ENCODE peak calls at places on chromosomes 3 and 15, in nine cellular contexts. N, P, G, A, Y, K, C, D and O are unnamed samples.

GRCh38 chr3:188584162-188584529 is 430.2 kb downstream of the LPP start:
- DNase-seq in A (no peak), G (no peak), K (no peak), Y (no peak), N (no peak), P (peak; percentile 45), C (no peak), D (no peak), O (peak; percentile 4)

GRCh38 chr15:42065008-42065407 is 29.4 kb downstream of the PLA2G4D start:
- DNase-seq in K (no peak), C (no peak), Y (no peak), D (no peak), N (no peak), P (no peak), G (peak; percentile 64), A (peak; percentile 56), O (no peak)

GRCh38 chr3:161221881-161222600 is 930 bp downstream of the NMD3 start:
- DNase-seq in Y (no peak), P (peak; percentile 21), G (no peak), K (no peak), N (peak; percentile 18), C (no peak), D (peak; percentile 38), A (peak; percentile 37), O (no peak)

GRCh38 chr3:122010506-122010905 is 11.5 kb downstream of the ILDR1 start:
- DNase-seq in C (no peak), G (no peak), A (no peak), Y (no peak), P (no peak), D (no peak), K (no peak), N (no peak), O (no peak)

GRCh38 chr3:171640520-171641412 is 169.5 kb downstream of the PLD1 start:
- DNase-seq in N (no peak), D (no peak), A (no peak), C (no peak), K (no peak), Y (no peak), P (peak; percentile 15), G (peak; percentile 25), O (peak; percentile 49)

GRCh38 chr3:179404307-179404706 is 47.0 kb downstream of the GNB4 start:
- DNase-seq in G (no peak), P (no peak), D (no peak), C (no peak), Y (no peak), K (no peak), N (no peak), A (no peak), O (peak; percentile 63)

GRCh38 chr15:88491158-88491557 is 23.6 kb downstream of the MRPS11 start:
- DNase-seq in Y (no peak), N (no peak), G (no peak), D (no peak), C (no peak), P (no peak), K (no peak), A (no peak), O (peak; percentile 36)

GRCh38 chr3:113103588-113103987 is 107.8 kb upstream of the BOC start:
- DNase-seq in N (no peak), K (no peak), Y (no peak), A (no peak), D (no peak), P (no peak), C (no peak), G (peak; percentile 71), O (no peak)

GRCh38 chr3:71238267-71238985 is 345.1 kb downstream of the FOXP1 start:
- DNase-seq in C (no peak), K (no peak), G (no peak), Y (no peak), A (no peak), N (no peak), P (no peak), D (no peak), O (no peak)

GRCh38 chr3:38459499-38460048 is 5.9 kb downstream of the ACVR2B start:
- DNase-seq in A (no peak), D (no peak), C (no peak), Y (no peak), P (no peak), N (peak; percentile 7), K (no peak), G (no peak), O (no peak)

GRCh38 chr3:38458796-38459498 is 5.3 kb downstream of the ACVR2B start:
- DNase-seq in C (no peak), D (no peak), K (no peak), P (no peak), Y (no peak), N (no peak), A (peak; percentile 39), G (no peak), O (no peak)

GRCh38 chr3:38455639-38456430 is 2.1 kb downstream of the ACVR2B start:
- DNase-seq in C (no peak), N (peak; percentile 13), A (peak; percentile 58), Y (no peak), D (no peak), G (no peak), K (no peak), P (no peak), O (peak; percentile 76)

GRCh38 chr3:38454884-38455638 is 1.4 kb downstream of the ACVR2B start:
- DNase-seq in N (peak; percentile 80), P (peak; percentile 54), K (no peak), A (peak; percentile 96), C (no peak), D (no peak), G (peak; percentile 81), Y (no peak), O (peak; percentile 89)

GRCh38 chr3:38457111-38458003 is 3.7 kb downstream of the ACVR2B start:
- DNase-seq in D (no peak), Y (no peak), P (peak; percentile 7), C (no peak), A (no peak), G (no peak), K (no peak), N (peak; percentile 53), O (peak; percentile 33)
- H3K27ac ChIP-seq in D (no peak overlapping the region), Y (no peak overlapping the region), P (no peak overlapping the region), C (no peak overlapping the region), A (no peak overlapping the region), G (no peak overlapping the region), K (no peak overlapping the region), N (no peak overlapping the region), O (no peak overlapping the region)

GRCh38 chr3:70108072-70108471 is 108.5 kb downstream of the SAMMSON start:
- DNase-seq in N (peak; percentile 32), A (peak; percentile 17), C (no peak), Y (no peak), K (no peak), G (peak; percentile 18), D (no peak), P (peak; percentile 29), O (peak; percentile 87)
- TF ChIP-seq REST in N (no peak), A (no peak), C (no peak), Y (no peak), K (no peak), G (no peak), D (no peak), P (no peak), O (no peak)

GRCh38 chr3:24400015-24400414 is 94.6 kb downstream of the THRB start:
- DNase-seq in Y (no peak), P (no peak), A (no peak), C (no peak), D (no peak), G (no peak), K (no peak), N (no peak), O (no peak)
- H3K27ac ChIP-seq in Y (no peak overlapping the region), P (no peak overlapping the region), A (no peak overlapping the region), C (no peak overlapping the region), D (no peak overlapping the region), G (no peak overlapping the region), K (no peak overlapping the region), N (no peak overlapping the region), O (no peak overlapping the region)

GRCh38 chr3:46948830-46949671 is 27.5 kb downstream of the CCDC12 start:
- DNase-seq in G (peak; percentile 72), N (peak; percentile 55), P (peak; percentile 65), K (no peak), A (no peak), D (peak; percentile 62), Y (no peak), C (no peak), O (peak; percentile 41)

GRCh38 chr3:46947545-46947899 is 29.0 kb downstream of the CCDC12 start:
- DNase-seq in N (no peak), C (no peak), K (no peak), Y (no peak), A (no peak), G (no peak), P (no peak), D (no peak), O (no peak)

GRCh38 chr3:46946856-46947544 is 29.5 kb downstream of the CCDC12 start:
- DNase-seq in D (no peak), N (peak; percentile 63), P (no peak), K (no peak), C (no peak), G (peak; percentile 45), A (peak; percentile 80), Y (no peak), O (no peak)

GRCh38 chr3:46946416-46946815 is 30.1 kb downstream of the CCDC12 start:
- DNase-seq in Y (no peak), A (no peak), P (no peak), N (no peak), C (no peak), D (no peak), K (no peak), G (no peak), O (no peak)

GRCh38 chr3:46947981-46948791 is 28.4 kb downstream of the CCDC12 start:
- DNase-seq in N (peak; percentile 85), C (peak; percentile 64), P (peak; percentile 89), A (peak; percentile 53), Y (no peak), D (peak; percentile 87), K (no peak), G (peak; percentile 88), O (no peak)
- TF ChIP-seq REST in N (peak; percentile 3), C (no peak), P (no peak), A (no peak), Y (no peak), D (no peak), K (no peak), G (no peak), O (no peak)

GRCh38 chr15:29070471-29071192 is 184.9 kb downstream of the APBA2 start:
- DNase-seq in G (no peak), P (no peak), D (no peak), Y (no peak), C (no peak), A (no peak), K (no peak), N (no peak), O (no peak)
- H3K27ac ChIP-seq in G (no peak overlapping the region), P (no peak overlapping the region), D (no peak overlapping the region), Y (no peak overlapping the region), C (no peak overlapping the region), A (no peak overlapping the region), K (no peak overlapping the region), N (no peak overlapping the region), O (no peak overlapping the region)

GRCh38 chr3:183533410-183534132 is 21.9 kb downstream of the KLHL6 start:
- DNase-seq in A (no peak), Y (no peak), C (no peak), G (no peak), D (no peak), P (no peak), N (peak; percentile 52), K (no peak), O (peak; percentile 61)
- TF ChIP-seq REST in A (no peak), Y (no peak), C (no peak), G (no peak), D (no peak), P (no peak), N (no peak), K (no peak), O (no peak)